ENCODE peak calls at places on chromosome 14, in nine cellular contexts. N is stimulated activated CD8-positive, alpha-beta memory T cell treated with anti-CD3 and anti-CD28 coated beads, Interleukin-15, amount 100 ng/mL, for 1 hour; D is COR-L47; F is tibial artery; Q is astrocyte of the spinal cord; B is EL; V is NCI-H524; Y is GM12891; J is A549. W is an unnamed sample.

GRCh38 chr14:87491816-87492215 is 501.2 kb downstream of the GALC start:
- DNase-seq in Q (no peak), Y (no peak), J (no peak), V (no peak), D (no peak), N (no peak), F (no peak), B (no peak), W (no peak)

GRCh38 chr14:66140963-66141362 is 345.2 kb upstream of the CCDC196 start:
- DNase-seq in N (no peak), J (no peak), Y (no peak), Q (no peak), B (no peak), D (no peak), V (no peak), F (no peak), W (no peak)

GRCh38 chr14:68603682-68604360 is 189.0 kb downstream of the ZFP36L1 start:
- DNase-seq in D (no peak), F (no peak), B (no peak), Y (no peak), Q (no peak), N (no peak), V (no peak), J (no peak), W (no peak)

GRCh38 chr14:74417611-74418010 is 8.4 kb downstream of the SYNDIG1L start:
- DNase-seq in B (no peak), V (no peak), D (no peak), J (no peak), Q (no peak), N (no peak), Y (no peak), F (no peak), W (no peak)

GRCh38 chr14:73787760-73788508 is 63.7 kb upstream of the PTGR2 start:
- DNase-seq in B (peak), Q (peak), J (no peak), N (no peak), V (no peak), D (no peak), F (no peak), Y (no peak), W (no peak)

GRCh38 chr14:33062476-33062875 is 123.8 kb downstream of the NPAS3 start:
- DNase-seq in B (no peak), N (no peak), Q (no peak), V (no peak), J (no peak), F (no peak), D (no peak), Y (no peak), W (no peak)

GRCh38 chr14:58718226-58718625 is 80.5 kb downstream of the DACT1 start:
- DNase-seq in J (no peak), Y (no peak), B (no peak), D (no peak), Q (no peak), N (no peak), V (no peak), F (no peak), W (no peak)

GRCh38 chr14:21068521-21069387 is 1.4 kb upstream of the ARHGEF40 start:
- DNase-seq in V (peak), Q (peak), Y (no peak), B (peak), J (peak), F (peak), D (peak), N (no peak), W (no peak)

GRCh38 chr14:68692916-68693771 is 99.7 kb downstream of the ZFP36L1 start:
- DNase-seq in Q (peak), B (peak), J (no peak), N (no peak), D (no peak), Y (no peak), F (peak), V (no peak), W (no peak)

GRCh38 chr14:29016050-29016900 is 249.7 kb downstream of the FOXG1 start:
- DNase-seq in Y (peak), Q (peak), J (no peak), F (no peak), V (peak), N (no peak), D (peak), B (peak), W (no peak)

GRCh38 chr14:74474376-74474775 is 18.7 kb downstream of the NPC2 start:
- DNase-seq in F (peak), N (no peak), J (no peak), V (no peak), Y (no peak), Q (no peak), D (no peak), B (no peak), W (no peak)

GRCh38 chr14:50396636-50397460 is at the start of gene CDKL1:
- DNase-seq in J (peak), Y (peak), V (peak), D (peak), Q (peak), N (no peak), F (peak), B (peak), W (peak)

GRCh38 chr14:57871487-57872080 is 5.7 kb upstream of the SLC35F4 start:
- DNase-seq in Q (peak), B (peak), F (no peak), N (no peak), V (peak), J (peak), Y (no peak), D (peak), W (no peak)

GRCh38 chr14:74407801-74408154 is 18.2 kb downstream of the SYNDIG1L start:
- DNase-seq in Q (no peak), D (no peak), Y (no peak), N (no peak), F (no peak), V (no peak), B (no peak), J (no peak), W (no peak)

GRCh38 chr14:73634333-73634833 is 10.4 kb upstream of the DNAL1 start:
- DNase-seq in F (no peak), D (peak), J (no peak), Q (peak), V (peak), B (no peak), N (no peak), Y (peak), W (no peak)

GRCh38 chr14:54116972-54117371 is 160.3 kb upstream of the BMP4 start:
- DNase-seq in D (no peak), Q (peak), N (no peak), F (no peak), Y (no peak), V (no peak), J (no peak), B (peak), W (no peak)

W was measured in GOT3.